ENCODE peak calls at places on chromosomes 6 and 20, in ten cellular contexts. N, S, H, A, E, V, W, K, G and J are unnamed samples.
A peak's percentile ranks its signal among the peaks of the same experiment; 100 is the strongest.

GRCh38 chr20:48523191-48523757 is 304.5 kb downstream of the PREX1 start:
- DNase-seq in N (no peak), S (peak; percentile 47), H (peak; percentile 34), A (peak; percentile 71), E (peak; percentile 75), V (peak; percentile 69), W (no peak), K (no peak), G (no peak), J (no peak)

GRCh38 chr20:45983279-45983743 is 11.3 kb upstream of the ZNF335 start:
- DNase-seq in N (no peak), S (no peak), H (no peak), A (no peak), E (no peak), V (no peak), W (no peak), K (no peak), G (no peak), J (no peak)

GRCh38 chr6:45474376-45474775 is 96.6 kb upstream of the SUPT3H start:
- DNase-seq in N (no peak), S (no peak), H (no peak), A (no peak), E (no peak), V (no peak), W (no peak), K (no peak), G (no peak), J (no peak)

GRCh38 chr20:34781250-34781649 is 44.2 kb downstream of the NCOA6 start:
- DNase-seq in N (no peak), S (no peak), H (no peak), A (no peak), E (no peak), V (no peak), W (no peak), K (no peak), G (no peak), J (no peak)

GRCh38 chr6:85675030-85675819 is 32.5 kb upstream of the SYNCRIP start:
- DNase-seq in N (no peak), S (peak; percentile 73), H (peak; percentile 71), A (no peak), E (peak; percentile 60), V (peak; percentile 66), W (no peak), K (no peak), G (no peak), J (peak; percentile 34)

GRCh38 chr6:56370591-56371198 is 123.3 kb upstream of the COL21A1 start:
- DNase-seq in N (no peak), S (peak; percentile 92), H (peak; percentile 94), A (no peak), E (peak; percentile 28), V (peak; percentile 94), W (peak; percentile 84), K (no peak), G (no peak), J (no peak)

GRCh38 chr20:11807070-11807741 is 110.5 kb upstream of the BTBD3 start:
- DNase-seq in N (no peak), S (peak; percentile 63), H (peak; percentile 92), A (no peak), E (no peak), V (peak; percentile 38), W (no peak), K (no peak), G (no peak), J (no peak)

GRCh38 chr20:23200914-23201313 is 114.8 kb upstream of the CD93 start:
- DNase-seq in N (no peak), S (peak; percentile 45), H (peak; percentile 6), A (no peak), E (peak; percentile 44), V (peak; percentile 39), W (peak; percentile 62), K (no peak), G (no peak), J (peak; percentile 68)

GRCh38 chr6:155026366-155027045 is 31.4 kb downstream of the TIAM2 start:
- DNase-seq in N (no peak), S (peak; percentile 90), H (peak; percentile 90), A (no peak), E (peak; percentile 72), V (peak; percentile 93), W (peak; percentile 92), K (no peak), G (no peak), J (peak; percentile 76)

GRCh38 chr6:34226731-34227586 is 9.7 kb upstream of the HMGA1 start:
- DNase-seq in N (no peak), S (no peak), H (no peak), A (no peak), E (peak; percentile 81), V (no peak), W (no peak), K (no peak), G (no peak), J (peak; percentile 36)

GRCh38 chr20:5120189-5120484 is 379 bp upstream of the PCNA start:
- DNase-seq in N (no peak), S (no peak), H (no peak), A (no peak), E (no peak), V (no peak), W (no peak), K (no peak), G (no peak), J (no peak)

GRCh38 chr20:34240121-34240520 is 1.1 kb upstream of the ASIP start:
- DNase-seq in N (no peak), S (no peak), H (no peak), A (no peak), E (no peak), V (no peak), W (no peak), K (no peak), G (no peak), J (no peak)

GRCh38 chr20:58224097-58224496 is 4.4 kb downstream of the ANKRD60 start:
- DNase-seq in N (no peak), S (no peak), H (no peak), A (no peak), E (no peak), V (no peak), W (no peak), K (no peak), G (no peak), J (no peak)

GRCh38 chr20:40933758-40934157 is 94.9 kb upstream of the TOP1 start:
- DNase-seq in N (no peak), S (no peak), H (no peak), A (no peak), E (no peak), V (no peak), W (no peak), K (no peak), G (no peak), J (no peak)

GRCh38 chr6:74891358-74891811 is 314.5 kb downstream of the COL12A1 start:
- DNase-seq in N (no peak), S (no peak), H (peak; percentile 33), A (no peak), E (no peak), V (no peak), W (no peak), K (no peak), G (no peak), J (no peak)

GRCh38 chr6:101761124-101761601 is 367.7 kb downstream of the GRIK2 start:
- DNase-seq in N (no peak), S (peak; percentile 89), H (no peak), A (no peak), E (peak; percentile 81), V (peak; percentile 45), W (no peak), K (no peak), G (no peak), J (no peak)

GRCh38 chr6:71079707-71080106 is 122.8 kb upstream of the B3GAT2 start:
- DNase-seq in N (no peak), S (peak; percentile 49), H (peak; percentile 41), A (no peak), E (no peak), V (peak; percentile 8), W (no peak), K (no peak), G (no peak), J (no peak)

GRCh38 chr6:22413681-22414305 is 117.0 kb upstream of the PRL start:
- DNase-seq in N (no peak), S (no peak), H (peak; percentile 22), A (no peak), E (no peak), V (no peak), W (no peak), K (no peak), G (no peak), J (no peak)

GRCh38 chr6:72032056-72032455 is 145.7 kb downstream of the RIMS1 start:
- DNase-seq in N (no peak), S (peak; percentile 74), H (peak; percentile 9), A (no peak), E (no peak), V (peak; percentile 91), W (no peak), K (no peak), G (no peak), J (no peak)

GRCh38 chr6:42988486-42989020 is 4.2 kb downstream of the PPP2R5D start:
- DNase-seq in N (no peak), S (no peak), H (peak; percentile 14), A (no peak), E (no peak), V (no peak), W (no peak), K (no peak), G (no peak), J (no peak)

GRCh38 chr6:52394251-52394666 is 25.9 kb upstream of the EFHC1 start:
- DNase-seq in N (no peak), S (no peak), H (no peak), A (no peak), E (no peak), V (no peak), W (no peak), K (no peak), G (no peak), J (no peak)

GRCh38 chr6:80438728-80439127 is 332.3 kb downstream of the BCKDHB start:
- DNase-seq in N (no peak), S (peak; percentile 83), H (peak; percentile 67), A (no peak), E (no peak), V (peak; percentile 82), W (no peak), K (no peak), G (no peak), J (no peak)

GRCh38 chr6:122571888-122572287 is 38.3 kb upstream of the PKIB start:
- DNase-seq in N (no peak), S (no peak), H (no peak), A (no peak), E (no peak), V (no peak), W (no peak), K (no peak), G (no peak), J (no peak)

GRCh38 chr6:164142312-164142711 is 727.8 kb downstream of the QKI start:
- DNase-seq in N (no peak), S (no peak), H (no peak), A (no peak), E (no peak), V (no peak), W (no peak), K (no peak), G (no peak), J (no peak)

GRCh38 chr6:110233769-110234374 is 53.6 kb downstream of the CDC40 start:
- DNase-seq in N (no peak), S (no peak), H (peak; percentile 32), A (no peak), E (peak; percentile 32), V (peak; percentile 9), W (no peak), K (no peak), G (no peak), J (no peak)